ENCODE peak calls at places on chromosomes 11 and 22, in four cellular contexts. L, K, S and H are unnamed samples.

GRCh38 chr22:42814616-42815015 is 42.5 kb downstream of the ARFGAP3 start:
- DNase-seq in L (no peak), K (no peak), S (no peak), H (no peak)

GRCh38 chr11:18324381-18324780 is 2.0 kb downstream of the GTF2H1 start:
- DNase-seq in L (no peak), K (no peak), S (no peak), H (no peak)

GRCh38 chr22:36155702-36156101 is 4.9 kb downstream of the APOL3 start:
- DNase-seq in L (no peak), K (no peak), S (peak; percentile 35), H (no peak)

GRCh38 chr22:33940741-33941140 is 20.5 kb upstream of the LARGE1 start:
- DNase-seq in L (no peak), K (no peak), S (peak; percentile 12), H (no peak)

GRCh38 chr11:47155914-47156313 is 20.8 kb downstream of the ARFGAP2 start:
- DNase-seq in L (no peak), K (no peak), S (no peak), H (no peak)

GRCh38 chr22:49951001-49951677 is 9.4 kb upstream of the PIM3 start:
- DNase-seq in L (no peak), K (peak; percentile 16), S (no peak), H (no peak)

GRCh38 chr11:68989936-68990606 is 9.3 kb upstream of the MRGPRD start:
- DNase-seq in L (no peak), K (no peak), S (no peak), H (no peak)

GRCh38 chr11:34948721-34949120 is 32.3 kb downstream of the PDHX start:
- DNase-seq in L (no peak), K (no peak), S (no peak), H (no peak)

GRCh38 chr11:75474240-75474639 is 41.2 kb upstream of the KLHL35 start:
- DNase-seq in L (no peak), K (no peak), S (no peak), H (no peak)

GRCh38 chr11:131667566-131667965 is 297.2 kb downstream of the NTM start:
- DNase-seq in L (no peak), K (no peak), S (no peak), H (no peak)

GRCh38 chr11:114395776-114396175 is 4.5 kb downstream of the C11orf71 start:
- DNase-seq in L (peak; percentile 15), K (peak; percentile 18), S (peak; percentile 5), H (no peak)

GRCh38 chr11:74282421-74282820 is 29.0 kb downstream of the P4HA3 start:
- DNase-seq in L (no peak), K (no peak), S (no peak), H (no peak)

GRCh38 chr11:72981067-72981466 is 161.1 kb downstream of the FCHSD2 start:
- DNase-seq in L (no peak), K (no peak), S (no peak), H (no peak)

GRCh38 chr11:114501901-114502300 is 57.8 kb downstream of the NXPE1 start:
- DNase-seq in L (no peak), K (no peak), S (no peak), H (no peak)

GRCh38 chr22:46967445-46968358 is 205.3 kb downstream of the TBC1D22A start:
- DNase-seq in L (no peak), K (no peak), S (no peak), H (no peak)

GRCh38 chr11:107928767-107929507 is 689 bp downstream of the RAB39A start:
- DNase-seq in L (no peak), K (no peak), S (no peak), H (no peak)

GRCh38 chr11:17256512-17256911 is 20.0 kb upstream of the NUCB2 start:
- DNase-seq in L (no peak), K (no peak), S (no peak), H (no peak)

GRCh38 chr11:126163074-126163700 is 48.3 kb downstream of the RPUSD4 start:
- DNase-seq in L (no peak), K (no peak), S (peak; percentile 68), H (no peak)

GRCh38 chr22:48263431-48263765 is 1500.9 kb downstream of the TBC1D22A start:
- DNase-seq in L (no peak), K (no peak), S (no peak), H (no peak)

DNA sequence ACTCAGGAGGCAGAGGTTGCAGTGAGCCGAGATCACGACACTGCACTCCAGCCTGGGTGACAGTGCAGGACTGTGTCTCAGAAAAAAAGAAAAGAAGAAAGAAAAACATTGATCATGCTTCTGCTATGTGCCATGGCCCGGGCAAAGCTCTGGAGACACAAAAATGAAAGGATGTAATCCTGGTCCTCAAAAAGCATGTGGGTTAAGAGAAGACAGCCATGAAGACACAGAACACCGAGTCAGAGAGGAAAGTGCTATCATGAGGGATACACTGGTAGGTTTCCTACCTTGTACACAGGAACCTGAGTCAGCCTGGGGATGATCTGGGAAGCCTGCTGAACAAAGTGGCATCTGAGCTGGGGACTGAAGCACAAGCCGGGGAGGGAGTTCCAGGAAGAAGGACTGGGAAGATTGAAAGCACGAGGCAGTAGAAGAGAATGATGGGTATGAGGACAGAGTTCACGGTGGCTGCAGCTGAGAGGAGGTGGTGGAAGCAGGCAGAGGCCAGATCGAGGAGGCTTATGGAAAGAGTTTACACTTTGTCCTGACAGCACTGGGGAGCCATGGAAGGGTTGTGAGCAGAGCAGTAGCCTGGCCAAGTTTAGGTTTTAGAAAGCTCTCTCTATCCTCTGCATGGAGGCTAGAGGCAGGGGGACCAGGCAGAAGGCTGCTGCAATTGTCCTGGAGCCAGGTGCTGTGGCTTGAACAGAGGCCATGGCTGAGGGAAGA is 9.9 kb upstream of the MAFF start:
- DNase-seq in L (no peak), K (no peak), S (no peak), H (no peak)
- TF ChIP-seq FOSL1 in L (no peak), K (no peak), S (no peak), H (no peak)

GRCh38 chr22:44337658-44338004 is 24.9 kb upstream of the SHISAL1 start:
- DNase-seq in L (no peak), K (peak; percentile 43), S (no peak), H (no peak)
- H3K27ac ChIP-seq in L (no peak overlapping the region), K (no peak overlapping the region), S (no peak overlapping the region), H (no peak overlapping the region)

DNA sequence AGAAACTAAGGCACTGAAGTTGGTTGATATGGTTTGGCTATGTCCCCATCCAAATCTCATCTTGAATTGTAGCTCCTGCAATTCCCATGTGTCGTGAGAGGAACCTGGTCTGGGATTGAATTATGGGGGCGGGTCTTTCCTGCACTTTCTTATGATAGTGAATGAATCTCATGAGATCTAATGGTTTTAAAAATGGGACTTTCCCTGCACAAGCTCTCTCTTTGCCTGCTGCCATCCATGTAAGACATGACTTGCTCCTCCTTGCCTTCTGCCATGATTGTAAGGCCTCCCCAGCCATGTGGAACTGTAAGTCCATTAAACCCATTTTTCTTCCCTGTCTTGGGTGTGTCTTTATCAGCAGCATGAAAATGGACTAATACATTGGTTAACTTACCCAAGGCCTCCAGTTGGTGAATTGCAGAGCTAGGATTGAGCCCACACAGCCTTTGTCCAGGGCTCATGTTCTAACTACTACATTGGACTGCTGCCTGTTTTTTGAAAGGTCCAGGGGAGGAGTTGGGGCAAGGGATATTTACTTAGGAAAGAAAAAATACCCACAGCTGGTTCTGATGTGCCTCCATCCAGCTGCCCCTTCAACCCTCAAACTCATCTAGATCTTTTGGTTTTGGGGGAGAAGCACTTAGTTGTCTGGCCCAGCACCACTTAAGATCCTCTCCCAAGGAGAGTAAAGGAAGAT is 107.8 kb upstream of the NAV2 start:
- DNase-seq in L (no peak), K (no peak), S (no peak), H (no peak)
- TF ChIP-seq FOSL1 in L (no peak), K (no peak), S (no peak), H (no peak)

GRCh38 chr11:62401356-62401755 is 17.5 kb upstream of the SCGB1A1 start:
- DNase-seq in L (no peak), K (no peak), S (no peak), H (no peak)
- H3K27ac ChIP-seq in L (no peak overlapping the region), K (no peak overlapping the region), S (no peak overlapping the region), H (no peak overlapping the region)

GRCh38 chr11:13007702-13008435 is 1.2 kb upstream of the RASSF10 start:
- DNase-seq in L (no peak), K (no peak), S (peak; percentile 95), H (no peak)

GRCh38 chr11:13007182-13007581 is 1.9 kb upstream of the RASSF10 start:
- DNase-seq in L (no peak), K (no peak), S (peak; percentile 42), H (no peak)

GRCh38 chr11:13009921-13010736 is 1.0 kb downstream of the RASSF10 start:
- DNase-seq in L (no peak), K (no peak), S (no peak), H (peak; percentile 84)

GRCh38 chr11:13009476-13009920 is 382 bp downstream of the RASSF10 start:
- DNase-seq in L (no peak), K (no peak), S (no peak), H (no peak)

DNA sequence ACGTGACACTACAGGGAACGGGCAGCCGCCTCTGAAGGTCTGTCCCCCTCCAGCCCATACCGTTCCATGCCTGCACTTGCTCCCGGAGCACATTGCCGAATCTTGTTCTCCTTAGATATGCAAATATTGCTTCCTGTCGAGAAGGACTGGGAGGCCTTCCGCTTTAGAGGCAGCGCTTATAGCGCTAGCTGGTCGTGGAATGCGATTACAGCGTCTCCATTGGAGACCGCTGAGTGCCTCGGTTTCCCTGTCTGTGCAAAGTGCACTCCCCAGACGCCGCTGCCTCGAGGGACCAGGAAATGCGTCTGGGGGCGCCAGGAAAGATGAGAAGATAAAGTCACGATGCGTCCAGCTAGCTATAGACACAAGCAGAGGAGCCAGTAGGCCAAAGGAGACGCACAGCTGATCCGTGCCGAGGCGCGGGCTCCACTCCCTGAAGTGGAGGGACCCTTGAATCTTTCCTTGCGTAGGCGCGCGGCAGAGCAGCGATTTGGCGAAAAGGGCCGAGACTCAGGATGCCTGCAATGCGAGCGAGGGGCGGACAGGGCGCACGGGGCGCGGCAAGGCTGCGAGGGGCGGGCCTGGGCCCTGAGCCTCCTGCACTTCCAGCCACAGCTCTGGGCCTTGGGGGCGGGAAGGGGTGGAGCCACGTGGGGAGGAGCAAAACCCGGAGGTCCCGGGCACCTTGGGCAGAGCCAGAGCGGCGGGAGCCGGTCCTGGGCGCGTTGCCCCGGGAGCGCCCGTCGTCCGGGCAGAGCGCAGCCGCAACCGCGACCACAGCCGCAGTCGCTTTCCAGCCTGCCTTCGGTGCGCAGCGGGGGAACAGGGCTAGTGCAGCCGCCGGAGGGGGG is at the start of gene RASSF10:
- DNase-seq in L (no peak), K (no peak), S (no peak), H (peak; percentile 77)
- TF ChIP-seq FOSL1 in L (no peak), K (no peak), S (no peak), H (no peak)

GRCh38 chr22:26321469-26321913 is 107.6 kb upstream of the ASPHD2 start:
- DNase-seq in L (no peak), K (peak; percentile 14), S (no peak), H (no peak)

GRCh38 chr22:26320469-26320868 is 108.6 kb upstream of the ASPHD2 start:
- DNase-seq in L (no peak), K (no peak), S (no peak), H (no peak)

GRCh38 chr22:26323013-26323412 is 106.0 kb upstream of the ASPHD2 start:
- DNase-seq in L (no peak), K (no peak), S (no peak), H (no peak)

GRCh38 chr22:26324150-26324549 is 104.9 kb upstream of the ASPHD2 start:
- DNase-seq in L (no peak), K (no peak), S (no peak), H (no peak)

GRCh38 chr22:26322179-26322905 is 106.7 kb upstream of the ASPHD2 start:
- DNase-seq in L (peak; percentile 8), K (no peak), S (no peak), H (no peak)
- H3K27ac ChIP-seq in L (no peak overlapping the region), K (no peak overlapping the region), S (no peak overlapping the region), H (no peak overlapping the region)